ENCODE peak calls at places on chromosomes 2 and 18, in eight cellular contexts. One of them, this sample, is unnamed.
A peak's percentile ranks its signal among the peaks of the same experiment; 100 is the strongest.

GRCh38 chr18:12052866-12053265 is 40.8 kb upstream of the ANKRD62 start:
- DNase-seq in naive thymus-derived CD8-positive, alpha-beta T cell: no peak
- DNase-seq in CD8-positive, alpha-beta memory T cell: no peak
- DNase-seq in right lobe of liver: no peak
- DNase-seq in DMS53: no peak
- DNase-seq in body of pancreas: no peak
- DNase-seq in activated CD4-positive, alpha-beta T cell treated with anti-CD3 and anti-CD28 coated beads, Interleukin-2, amount 50 U/mL, for 24 hours: no peak
- DNase-seq in cardiac muscle cell: no peak
- DNase-seq in this sample: no peak

GRCh38 chr2:8285081-8285480 is 396.8 kb upstream of the ID2 start:
- DNase-seq in naive thymus-derived CD8-positive, alpha-beta T cell: no peak
- DNase-seq in CD8-positive, alpha-beta memory T cell: no peak
- DNase-seq in right lobe of liver: no peak
- DNase-seq in DMS53: peak; percentile 5
- DNase-seq in body of pancreas: no peak
- DNase-seq in activated CD4-positive, alpha-beta T cell treated with anti-CD3 and anti-CD28 coated beads, Interleukin-2, amount 50 U/mL, for 24 hours: no peak
- DNase-seq in cardiac muscle cell: peak; percentile 28
- DNase-seq in this sample: peak; percentile 10

GRCh38 chr2:71064754-71065621 is 3.5 kb upstream of the NAGK start:
- DNase-seq in naive thymus-derived CD8-positive, alpha-beta T cell: no peak
- DNase-seq in CD8-positive, alpha-beta memory T cell: no peak
- DNase-seq in right lobe of liver: no peak
- DNase-seq in DMS53: no peak
- DNase-seq in body of pancreas: no peak
- DNase-seq in activated CD4-positive, alpha-beta T cell treated with anti-CD3 and anti-CD28 coated beads, Interleukin-2, amount 50 U/mL, for 24 hours: no peak
- DNase-seq in cardiac muscle cell: peak; percentile 55
- DNase-seq in this sample: peak; percentile 54

GRCh38 chr18:63043516-63043915 is 276.1 kb downstream of the BCL2 start:
- DNase-seq in naive thymus-derived CD8-positive, alpha-beta T cell: no peak
- DNase-seq in CD8-positive, alpha-beta memory T cell: no peak
- DNase-seq in right lobe of liver: no peak
- DNase-seq in DMS53: no peak
- DNase-seq in body of pancreas: no peak
- DNase-seq in activated CD4-positive, alpha-beta T cell treated with anti-CD3 and anti-CD28 coated beads, Interleukin-2, amount 50 U/mL, for 24 hours: no peak
- DNase-seq in cardiac muscle cell: peak; percentile 73
- DNase-seq in this sample: peak; percentile 46

GRCh38 chr2:191945623-191946022 is 98.7 kb upstream of the CAVIN2 start:
- DNase-seq in naive thymus-derived CD8-positive, alpha-beta T cell: no peak
- DNase-seq in CD8-positive, alpha-beta memory T cell: no peak
- DNase-seq in right lobe of liver: no peak
- DNase-seq in DMS53: no peak
- DNase-seq in body of pancreas: no peak
- DNase-seq in activated CD4-positive, alpha-beta T cell treated with anti-CD3 and anti-CD28 coated beads, Interleukin-2, amount 50 U/mL, for 24 hours: no peak
- DNase-seq in cardiac muscle cell: no peak
- DNase-seq in this sample: no peak

GRCh38 chr2:215080545-215080944 is 57.9 kb downstream of the ABCA12 start:
- DNase-seq in naive thymus-derived CD8-positive, alpha-beta T cell: no peak
- DNase-seq in CD8-positive, alpha-beta memory T cell: no peak
- DNase-seq in right lobe of liver: no peak
- DNase-seq in DMS53: no peak
- DNase-seq in body of pancreas: no peak
- DNase-seq in activated CD4-positive, alpha-beta T cell treated with anti-CD3 and anti-CD28 coated beads, Interleukin-2, amount 50 U/mL, for 24 hours: no peak
- DNase-seq in cardiac muscle cell: no peak
- DNase-seq in this sample: no peak

GRCh38 chr18:22098563-22098989 is 70.8 kb upstream of the GATA6 start:
- DNase-seq in naive thymus-derived CD8-positive, alpha-beta T cell: no peak
- DNase-seq in CD8-positive, alpha-beta memory T cell: no peak
- DNase-seq in right lobe of liver: peak; percentile 50
- DNase-seq in DMS53: peak; percentile 86
- DNase-seq in body of pancreas: no peak
- DNase-seq in activated CD4-positive, alpha-beta T cell treated with anti-CD3 and anti-CD28 coated beads, Interleukin-2, amount 50 U/mL, for 24 hours: no peak
- DNase-seq in cardiac muscle cell: peak; percentile 71
- DNase-seq in this sample: no peak

GRCh38 chr18:12518326-12518725 is 110.6 kb downstream of the PRELID3A start:
- DNase-seq in naive thymus-derived CD8-positive, alpha-beta T cell: no peak
- DNase-seq in CD8-positive, alpha-beta memory T cell: no peak
- DNase-seq in right lobe of liver: no peak
- DNase-seq in DMS53: no peak
- DNase-seq in body of pancreas: no peak
- DNase-seq in activated CD4-positive, alpha-beta T cell treated with anti-CD3 and anti-CD28 coated beads, Interleukin-2, amount 50 U/mL, for 24 hours: no peak
- DNase-seq in cardiac muscle cell: peak; percentile 84
- DNase-seq in this sample: peak; percentile 52

GRCh38 chr18:45110577-45111506 is 430.2 kb downstream of the SETBP1 start:
- DNase-seq in naive thymus-derived CD8-positive, alpha-beta T cell: no peak
- DNase-seq in CD8-positive, alpha-beta memory T cell: no peak
- DNase-seq in right lobe of liver: no peak
- DNase-seq in DMS53: peak; percentile 36
- DNase-seq in body of pancreas: peak; percentile 12
- DNase-seq in activated CD4-positive, alpha-beta T cell treated with anti-CD3 and anti-CD28 coated beads, Interleukin-2, amount 50 U/mL, for 24 hours: no peak
- DNase-seq in cardiac muscle cell: peak; percentile 20
- DNase-seq in this sample: peak; percentile 59